ENCODE peak calls at places on chromosomes 1 and 21, in eight cellular contexts. R is lower lobe of right lung, T is cardiac fibroblast, S is lower leg skin, A is nephron progenitor cell, Y is PC-3, N is A549, P is mammary epithelial cell. Q is an unnamed sample.
A peak's percentile ranks its signal among the peaks of the same experiment; 100 is the strongest.

GRCh38 chr1:229815076-229815475 is 189.0 kb downstream of the URB2 start:
- DNase-seq in R (no peak), T (no peak), N (no peak), S (no peak), A (no peak), Y (no peak), P (no peak), Q (no peak)

GRCh38 chr1:240956424-240956823 is 344.5 kb upstream of the GREM2 start:
- DNase-seq in T (no peak), S (no peak), Y (no peak), N (no peak), A (no peak), P (no peak), R (no peak), Q (no peak)

GRCh38 chr1:4108741-4109625 is 208.9 kb upstream of the C1orf174 start:
- DNase-seq in S (no peak), N (no peak), T (no peak), Y (no peak), A (peak; percentile 24), R (no peak), P (no peak), Q (no peak)

GRCh38 chr1:2523891-2524609 is 2.3 kb downstream of the PANK4 start:
- DNase-seq in A (no peak), Y (no peak), P (no peak), T (no peak), R (no peak), S (no peak), N (no peak), Q (no peak)

GRCh38 chr1:69648486-69648885 is 80.8 kb downstream of the LRRC7 start:
- DNase-seq in A (no peak), S (no peak), N (no peak), T (no peak), R (no peak), Y (no peak), P (peak; percentile 28), Q (no peak)

GRCh38 chr1:243851129-243851756 is 1.2 kb upstream of the AKT3 start:
- DNase-seq in A (no peak), T (no peak), Y (no peak), N (no peak), S (no peak), P (peak; percentile 59), R (no peak), Q (no peak)

GRCh38 chr21:37673801-37674575 is 242.3 kb downstream of the KCNJ6 start:
- DNase-seq in S (no peak), Y (peak; percentile 8), R (no peak), T (no peak), N (no peak), P (no peak), A (no peak), Q (no peak)

GRCh38 chr1:114178940-114179339 is 25.3 kb upstream of the SYT6 start:
- DNase-seq in A (no peak), T (no peak), R (no peak), P (no peak), Y (peak; percentile 39), S (no peak), N (no peak), Q (no peak)

GRCh38 chr21:36839123-36839522 is 127.3 kb downstream of the HLCS start:
- DNase-seq in R (no peak), S (no peak), N (no peak), T (peak; percentile 22), P (no peak), Y (no peak), A (no peak), Q (no peak)

DNA sequence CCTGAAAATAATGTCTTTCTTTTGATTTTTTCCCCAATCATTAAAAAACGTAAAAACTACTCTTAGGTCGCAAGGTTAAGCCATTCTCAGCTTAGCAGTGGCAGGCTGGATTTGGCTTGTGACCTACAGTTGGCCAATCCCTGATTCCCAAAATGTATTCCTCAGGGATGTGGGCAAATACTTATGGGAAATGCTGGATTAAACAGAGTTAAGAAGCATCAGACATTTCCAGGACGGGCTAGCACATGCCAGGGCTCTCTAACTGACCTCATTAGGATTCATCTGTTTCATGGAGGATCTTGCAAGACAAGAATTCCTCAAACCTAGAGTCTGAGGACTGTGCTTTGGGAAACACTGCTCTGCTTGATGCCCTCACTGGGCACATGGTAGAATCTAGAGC is 982 bp upstream of the IL24 start:
- DNase-seq in A (no peak), P (no peak), Y (no peak), T (peak; percentile 78), R (no peak), N (no peak), S (no peak), Q (no peak)
- TF ChIP-seq CTCF in A (no peak), P (no peak), Y (no peak), T (no peak), R (no peak), N (no peak), S (no peak), Q (no peak)

GRCh38 chr1:157878059-157878458 is 36.5 kb upstream of the CD5L start:
- DNase-seq in R (no peak), P (peak; percentile 35), T (peak; percentile 52), A (no peak), S (no peak), Y (peak; percentile 67), N (peak; percentile 68), Q (no peak)
- TF ChIP-seq CTCF in R (peak; percentile 30), P (peak; percentile 32), T (peak; percentile 19), A (peak; percentile 20), S (no peak), Y (peak; percentile 78), N (peak; percentile 57), Q (peak; percentile 50)

GRCh38 chr1:91406773-91407389 is 2.2 kb upstream of the HFM1 start:
- DNase-seq in Y (peak; percentile 44), A (no peak), P (no peak), N (peak; percentile 14), R (no peak), T (peak; percentile 12), S (no peak), Q (no peak)
- TF ChIP-seq CTCF in Y (peak; percentile 68), A (no peak), P (peak; percentile 49), N (peak; percentile 37), R (no peak), T (peak; percentile 23), S (no peak), Q (peak; percentile 45)

DNA sequence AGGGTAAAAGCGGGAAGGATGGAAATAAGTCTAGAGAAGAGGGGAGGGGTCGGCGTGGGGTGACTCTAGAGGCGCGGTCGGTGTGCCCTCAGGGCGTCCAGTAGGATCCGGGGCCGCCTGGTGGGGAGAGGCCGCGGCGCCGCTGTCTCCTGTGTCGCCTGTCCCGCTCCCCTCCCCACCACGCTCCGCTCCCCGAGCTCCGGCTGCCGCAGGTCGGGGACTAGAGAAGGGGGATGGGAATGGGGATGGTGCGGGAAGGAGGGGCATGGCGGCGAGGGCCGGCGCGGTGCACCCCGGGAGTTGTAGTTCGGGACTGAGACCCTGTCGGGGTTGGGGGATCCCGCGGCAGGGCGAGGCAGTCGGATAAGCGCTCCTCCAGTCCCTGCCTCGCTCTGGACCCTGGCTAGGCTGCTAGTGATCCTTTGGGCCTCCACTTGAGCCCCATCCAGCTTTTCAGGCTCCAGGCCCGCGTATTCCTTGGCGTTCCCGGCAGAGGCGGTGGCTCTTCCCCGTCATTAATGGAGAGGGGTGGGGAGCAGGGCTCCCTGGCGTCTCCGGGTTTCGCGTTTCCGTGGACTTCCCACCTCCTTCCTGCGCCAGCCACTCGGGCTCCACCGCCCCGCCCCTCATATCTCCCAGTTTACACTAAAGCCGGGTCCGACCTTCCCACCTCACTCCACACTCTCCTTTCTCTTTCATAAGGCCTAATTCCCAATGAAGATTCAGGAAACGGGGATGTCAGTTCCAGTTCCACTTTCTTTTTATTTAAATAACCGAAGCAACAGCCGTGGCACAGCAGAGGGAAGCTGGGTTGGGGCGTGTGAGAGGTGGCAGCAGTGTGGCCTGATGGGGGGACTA is at the start of gene ENTREP3:
- DNase-seq in S (peak; percentile 97), R (peak; percentile 92), P (peak; percentile 68), N (peak; percentile 77), A (peak; percentile 94), Y (peak; percentile 83), T (peak; percentile 87), Q (no peak)
- TF ChIP-seq CTCF in S (no peak), R (peak; percentile 11), P (no peak), N (no peak), A (peak; percentile 32), Y (no peak), T (no peak), Q (no peak)

GRCh38 chr1:237492359-237492758 is 398.4 kb downstream of the ZP4 start:
- DNase-seq in N (no peak), A (no peak), P (no peak), S (no peak), R (no peak), Y (no peak), T (no peak), Q (no peak)
- TF ChIP-seq CTCF in N (no peak), A (peak; percentile 17), P (no peak), S (no peak), R (no peak), Y (no peak), T (no peak), Q (peak; percentile 31)